ENCODE peak calls at places on chromosome 1, in ten cellular contexts. I is stimulated activated CD8-positive, alpha-beta memory T cell treated with anti-CD3 and anti-CD28 coated beads, Interleukin-4, amount 100 ng/mL, for 1 hour; V is uterus; J is glutamatergic neuron; Y is HEK293T; X is C1 segment of cervical spinal cord; N is T1000; E is stimulated activated naive B cell treated with anti-CD40 and anti-IgM and Interleukin-4, amounts not matched to agents 10 μg/mL and 1 μg/mL and 100 μg/mL, for 72 hours; M is dermis blood vessel endothelial cell; T is astrocyte of the hippocampus. F is an unnamed sample.

GRCh38 chr1:63915121-63915520 is 141.3 kb downstream of the ROR1 start:
- DNase-seq in T (no peak), V (no peak), X (no peak), N (no peak), J (no peak), E (peak), I (no peak), Y (no peak), M (peak), F (peak)

GRCh38 chr1:216983823-216984222 is 260.6 kb upstream of the ESRRG start:
- DNase-seq in V (no peak), J (no peak), Y (no peak), X (no peak), M (no peak), E (no peak), T (no peak), I (no peak), N (no peak), F (no peak)

GRCh38 chr1:89821322-89822108 is 683 bp downstream of the LRRC8D start:
- DNase-seq in T (peak), E (peak), N (no peak), Y (peak), V (no peak), X (peak), I (peak), J (peak), M (peak), F (peak)

GRCh38 chr1:217982711-217983405 is 302.2 kb upstream of the RRP15 start:
- DNase-seq in N (no peak), J (peak), E (no peak), T (no peak), X (no peak), V (no peak), M (no peak), I (no peak), Y (no peak), F (no peak)

GRCh38 chr1:202578001-202578500 is 132.2 kb downstream of the SYT2 start:
- DNase-seq in J (no peak), X (no peak), V (no peak), Y (peak), E (no peak), I (no peak), T (peak), M (no peak), N (no peak), F (peak)

GRCh38 chr1:205259361-205259832 is 31.7 kb downstream of the TMCC2 start:
- DNase-seq in Y (no peak), J (no peak), I (no peak), E (no peak), X (no peak), V (no peak), T (no peak), N (no peak), M (peak), F (no peak)

GRCh38 chr1:5404412-5405203 is 587.6 kb downstream of the NPHP4 start:
- DNase-seq in Y (no peak), V (no peak), I (no peak), J (no peak), T (no peak), M (no peak), E (no peak), N (no peak), X (no peak), F (no peak)

GRCh38 chr1:220056374-220056773 is 10.1 kb upstream of the EPRS1 start:
- DNase-seq in E (no peak), X (no peak), N (no peak), I (no peak), J (no peak), Y (no peak), M (no peak), T (no peak), V (no peak), F (no peak)

GRCh38 chr1:10171105-10171767 is 39.1 kb upstream of the KIF1B start:
- DNase-seq in J (no peak), I (no peak), Y (no peak), T (no peak), V (no peak), E (no peak), X (no peak), N (no peak), M (no peak), F (no peak)

GRCh38 chr1:27658951-27659496 is 13.0 kb downstream of the IFI6 start:
- DNase-seq in V (no peak), Y (no peak), E (peak), X (no peak), I (no peak), T (peak), J (no peak), M (peak), N (peak), F (peak)

GRCh38 chr1:115642168-115643072 is 650 bp downstream of the VANGL1 start:
- DNase-seq in I (peak), T (peak), X (no peak), V (peak), M (peak), Y (peak), J (peak), N (peak), E (peak), F (peak)

GRCh38 chr1:165842363-165843129 is 15.1 kb downstream of the UCK2 start:
- DNase-seq in T (peak), X (no peak), M (peak), J (no peak), E (no peak), I (no peak), V (no peak), N (no peak), Y (no peak), F (peak)

GRCh38 chr1:200366577-200367253 is 43.1 kb downstream of the ZNF281 start:
- DNase-seq in Y (no peak), J (no peak), E (no peak), V (no peak), X (no peak), M (no peak), T (no peak), I (no peak), N (no peak), F (no peak)

GRCh38 chr1:154849645-154850131 is 20.4 kb downstream of the KCNN3 start:
- DNase-seq in J (no peak), N (no peak), Y (no peak), X (no peak), M (no peak), E (no peak), V (no peak), I (no peak), T (peak), F (peak)

GRCh38 chr1:85580046-85580411 is 532 bp upstream of the CCN1 start:
- DNase-seq in J (no peak), V (peak), N (peak), T (no peak), I (no peak), X (no peak), M (no peak), E (no peak), Y (no peak), F (peak)

F was measured in astrocyte of the spinal cord.